ENCODE peak calls at places on chromosomes 13 and 19, in four cellular contexts. H is tibial artery; F is Caki2; Z is stimulated activated CD8-positive, alpha-beta memory T cell treated with anti-CD3 and anti-CD28 coated beads, Interleukin-4, amount 100 ng/mL, for 1 hour. G is an unnamed sample.

GRCh38 chr19:30587869-30588268 is 215.7 kb downstream of the ZNF536 start:
- DNase-seq in H (peak), F (no peak), Z (no peak), G (no peak)

GRCh38 chr19:43455321-43456113 is 9.9 kb downstream of the LYPD3 start:
- DNase-seq in H (no peak), F (no peak), Z (no peak), G (no peak)

GRCh38 chr13:44231786-44232516 is 141.7 kb upstream of the SERP2 start:
- DNase-seq in H (peak), F (peak), Z (no peak), G (peak)

GRCh38 chr19:10858204-10858828 is 10.1 kb downstream of the C19orf38 start:
- DNase-seq in H (no peak), F (no peak), Z (no peak), G (no peak)

GRCh38 chr19:4053423-4054324 is 13.0 kb downstream of the ZBTB7A start:
- DNase-seq in H (no peak), F (no peak), Z (no peak), G (no peak)

GRCh38 chr19:1213391-1214286 is 8.1 kb downstream of the STK11 start:
- DNase-seq in H (peak), F (no peak), Z (no peak), G (peak)

GRCh38 chr13:112236539-112237197 is 139.5 kb upstream of the SPACA7 start:
- DNase-seq in H (peak), F (no peak), Z (no peak), G (no peak)

GRCh38 chr19:7799640-7800355 is 30.2 kb upstream of the EVI5L start:
- DNase-seq in H (no peak), F (peak), Z (peak), G (peak)

GRCh38 chr13:28220166-28220565 is 81.8 kb downstream of the PAN3 start:
- DNase-seq in H (no peak), F (no peak), Z (no peak), G (no peak)

GRCh38 chr13:75797719-75798118 is 161.6 kb downstream of the LMO7 start:
- DNase-seq in H (no peak), F (no peak), Z (no peak), G (no peak)

GRCh38 chr13:48155850-48156249 is 60.9 kb upstream of the MED4 start:
- DNase-seq in H (no peak), F (peak), Z (no peak), G (no peak)

GRCh38 chr13:110455941-110456340 is 105.6 kb downstream of the RAB20 start:
- DNase-seq in H (peak), F (peak), Z (peak), G (peak)

GRCh38 chr13:40966298-40966697 is 52.8 kb downstream of the ELF1 start:
- DNase-seq in H (no peak), F (no peak), Z (no peak), G (no peak)

GRCh38 chr19:44925114-44925891 is 10.9 kb downstream of the APOC1 start:
- DNase-seq in H (peak), F (no peak), Z (no peak), G (peak)

GRCh38 chr19:35350591-35350990 is 2.9 kb downstream of the FFAR1 start:
- DNase-seq in H (peak), F (peak), Z (no peak), G (no peak)

GRCh38 chr19:2551172-2551863 is 75.4 kb downstream of the GADD45B start:
- DNase-seq in H (peak), F (no peak), Z (no peak), G (no peak)

GRCh38 chr19:54294539-54294938 is 13.6 kb upstream of the LILRB2 start:
- DNase-seq in H (no peak), F (no peak), Z (no peak), G (no peak)

GRCh38 chr13:93036380-93036779 is 190.2 kb upstream of the GPC6 start:
- DNase-seq in H (no peak), F (no peak), Z (no peak), G (no peak)

GRCh38 chr19:4075373-4075772 is 8.7 kb upstream of the ZBTB7A start:
- DNase-seq in H (no peak), F (no peak), Z (no peak), G (no peak)

GRCh38 chr13:107296804-107297203 is 728.9 kb upstream of the ARGLU1 start:
- DNase-seq in H (no peak), F (no peak), Z (no peak), G (no peak)

GRCh38 chr19:30791116-30791515 is 418.9 kb downstream of the ZNF536 start:
- DNase-seq in H (no peak), F (no peak), Z (no peak), G (no peak)

GRCh38 chr13:45082964-45083363 is 37.3 kb upstream of the GTF2F2 start:
- DNase-seq in H (no peak), F (no peak), Z (no peak), G (no peak)

GRCh38 chr19:49767380-49767779 is 579 bp downstream of the AP2A1 start:
- DNase-seq in H (no peak), F (no peak), Z (no peak), G (no peak)

GRCh38 chr19:10998045-10998533 is 37.3 kb downstream of the SMARCA4 start:
- DNase-seq in H (no peak), F (peak), Z (no peak), G (peak)

GRCh38 chr13:85367887-85368286 is 431.3 kb downstream of the SLITRK6 start:
- DNase-seq in H (no peak), F (no peak), Z (no peak), G (no peak)

GRCh38 chr19:47312366-47313006 is 2.8 kb downstream of the C5AR1 start:
- DNase-seq in H (no peak), F (no peak), Z (no peak), G (no peak)

GRCh38 chr13:42283574-42283973 is 11.6 kb downstream of the AKAP11 start:
- DNase-seq in H (no peak), F (no peak), Z (no peak), G (no peak)

GRCh38 chr13:110231348-110232047 is 75.5 kb downstream of the COL4A1 start:
- DNase-seq in H (no peak), F (no peak), Z (no peak), G (no peak)

GRCh38 chr13:51923983-51924539 is 62.3 kb downstream of the CCDC70 start:
- DNase-seq in H (no peak), F (no peak), Z (no peak), G (no peak)

GRCh38 chr19:15101479-15102082 is 5.6 kb upstream of the SYDE1 start:
- DNase-seq in H (no peak), F (peak), Z (no peak), G (no peak)

GRCh38 chr19:30001794-30002193 is 59.8 kb downstream of the URI1 start:
- DNase-seq in H (no peak), F (no peak), Z (no peak), G (no peak)

GRCh38 chr19:43464089-43464775 is 1.2 kb downstream of the LYPD3 start:
- DNase-seq in H (peak), F (no peak), Z (no peak), G (peak)

GRCh38 chr13:19085258-19085657 is 96.4 kb downstream of the TUBA3C start:
- DNase-seq in H (no peak), F (no peak), Z (no peak), G (no peak)

GRCh38 chr13:34506796-34507195 is 435.3 kb upstream of the NBEA start:
- DNase-seq in H (no peak), F (no peak), Z (no peak), G (no peak)

GRCh38 chr13:19069684-19070397 is 111.8 kb downstream of the TUBA3C start:
- DNase-seq in H (no peak), F (no peak), Z (no peak), G (no peak)

GRCh38 chr19:16066611-16067104 is 9.6 kb upstream of the TPM4 start:
- DNase-seq in H (peak), F (no peak), Z (no peak), G (no peak)

GRCh38 chr19:40588110-40588854 is 11.6 kb downstream of the SHKBP1 start:
- DNase-seq in H (no peak), F (peak), Z (no peak), G (no peak)

GRCh38 chr13:34817246-34817645 is 124.8 kb upstream of the NBEA start:
- DNase-seq in H (no peak), F (no peak), Z (no peak), G (no peak)